ENCODE peak calls at places on chromosomes 1 and 21, in nine cellular contexts. E is amniotic stem cell; U is neural progenitor cell; G is GOT3; A is CD8-positive, alpha-beta memory T cell; K is activated naive CD4-positive, alpha-beta T cell treated with anti-CD3 and anti-CD28 coated beads, Interleukin-2, amount 50 U/mL, for 16 hours; M is HEK293T; T is fibroblast of lung; J is AG09309. V is an unnamed sample.

GRCh38 chr1:212853658-212854057 is 4.4 kb upstream of the FLVCR1 start:
- DNase-seq in E (no peak), U (no peak), G (no peak), A (no peak), K (no peak), M (no peak), T (no peak), J (no peak), V (no peak)

GRCh38 chr1:204041803-204042505 is 31.0 kb upstream of the SOX13 start:
- DNase-seq in E (no peak), U (no peak), G (no peak), A (no peak), K (no peak), M (no peak), T (peak), J (no peak), V (no peak)

GRCh38 chr1:37682334-37682987 is 9.9 kb upstream of the CDCA8 start:
- DNase-seq in E (peak), U (peak), G (peak), A (peak), K (peak), M (peak), T (peak), J (peak), V (peak)

GRCh38 chr1:190957565-190957964 is 479.9 kb upstream of the BRINP3 start:
- DNase-seq in E (no peak), U (no peak), G (no peak), A (no peak), K (no peak), M (no peak), T (no peak), J (no peak), V (no peak)

GRCh38 chr1:180912801-180913616 is at the start of gene KIAA1614:
- DNase-seq in E (no peak), U (peak), G (no peak), A (no peak), K (no peak), M (no peak), T (peak), J (no peak), V (no peak)

GRCh38 chr21:42568377-42568776 is 54.7 kb downstream of the SLC37A1 start:
- DNase-seq in E (no peak), U (no peak), G (no peak), A (no peak), K (no peak), M (no peak), T (no peak), J (no peak), V (no peak)

GRCh38 chr1:6125366-6125765 is 54.8 kb downstream of the CHD5 start:
- DNase-seq in E (no peak), U (no peak), G (no peak), A (no peak), K (no peak), M (no peak), T (no peak), J (no peak), V (no peak)

GRCh38 chr1:56570924-56571372 is 8.4 kb downstream of the PLPP3 start:
- DNase-seq in E (no peak), U (no peak), G (no peak), A (no peak), K (no peak), M (no peak), T (no peak), J (no peak), V (no peak)

GRCh38 chr1:217524787-217525520 is 105.9 kb downstream of the GPATCH2 start:
- DNase-seq in E (no peak), U (no peak), G (no peak), A (no peak), K (no peak), M (no peak), T (peak), J (no peak), V (peak)

GRCh38 chr21:45579383-45580180 is 37.3 kb upstream of the SLC19A1 start:
- DNase-seq in E (no peak), U (no peak), G (no peak), A (no peak), K (no peak), M (no peak), T (no peak), J (no peak), V (no peak)

GRCh38 chr1:110674337-110675059 is at the start of gene KCNA3:
- DNase-seq in E (no peak), U (peak), G (no peak), A (peak), K (peak), M (peak), T (no peak), J (no peak), V (no peak)

GRCh38 chr21:36753556-36753955 is 54.6 kb downstream of the SIM2 start:
- DNase-seq in E (no peak), U (no peak), G (no peak), A (no peak), K (no peak), M (no peak), T (peak), J (peak), V (peak)

GRCh38 chr1:39779821-39780220 is 8.7 kb upstream of the OXCT2 start:
- DNase-seq in E (no peak), U (no peak), G (no peak), A (no peak), K (no peak), M (no peak), T (no peak), J (no peak), V (no peak)

GRCh38 chr1:19764848-19765247 is 34.9 kb downstream of the TMCO4 start:
- DNase-seq in E (no peak), U (no peak), G (no peak), A (no peak), K (no peak), M (no peak), T (peak), J (peak), V (no peak)

GRCh38 chr1:86018311-86018923 is 138.2 kb downstream of the COL24A1 start:
- DNase-seq in E (no peak), U (peak), G (no peak), A (no peak), K (no peak), M (peak), T (peak), J (no peak), V (no peak)

GRCh38 chr1:2812136-2812535 is 10.6 kb upstream of the TTC34 start:
- DNase-seq in E (no peak), U (no peak), G (no peak), A (no peak), K (no peak), M (no peak), T (no peak), J (no peak), V (no peak)

GRCh38 chr1:160164121-160164520 is 12.7 kb downstream of the ATP1A4 start:
- DNase-seq in E (no peak), U (no peak), G (no peak), A (no peak), K (no peak), M (no peak), T (no peak), J (no peak), V (no peak)

GRCh38 chr1:204909109-204909508 is 38.4 kb downstream of the NFASC start:
- DNase-seq in E (no peak), U (no peak), G (no peak), A (no peak), K (no peak), M (no peak), T (peak), J (no peak), V (no peak)

V was measured in AG04450.